ENCODE peak calls at places on chromosomes 1 and 21, in ten cellular contexts. J, F, B, M, L, E, R, Z, T and W are unnamed samples.

GRCh38 chr1:35563166-35563565 is 5.6 kb downstream of the NCDN start:
- DNase-seq in J (no peak), F (no peak), B (no peak), M (no peak), L (no peak), E (no peak), R (no peak), Z (no peak), T (no peak), W (no peak)

GRCh38 chr1:8365661-8366362 is 47.9 kb downstream of the SLC45A1 start:
- DNase-seq in J (no peak), F (no peak), B (no peak), M (no peak), L (no peak), E (no peak), R (no peak), Z (no peak), T (no peak), W (no peak)

GRCh38 chr21:27112186-27112585 is 145.3 kb upstream of the ADAMTS5 start:
- DNase-seq in J (no peak), F (no peak), B (no peak), M (no peak), L (no peak), E (no peak), R (no peak), Z (no peak), T (no peak), W (no peak)

GRCh38 chr1:30132602-30133271 is 590.6 kb downstream of the MATN1 start:
- DNase-seq in J (no peak), F (no peak), B (no peak), M (no peak), L (no peak), E (no peak), R (no peak), Z (no peak), T (no peak), W (no peak)

GRCh38 chr1:117284408-117285215 is 73.9 kb upstream of the VTCN1 start:
- DNase-seq in J (no peak), F (no peak), B (no peak), M (no peak), L (no peak), E (no peak), R (peak), Z (peak), T (peak), W (no peak)

GRCh38 chr1:91760487-91760886 is 125.5 kb downstream of the TGFBR3 start:
- DNase-seq in J (no peak), F (no peak), B (no peak), M (no peak), L (no peak), E (no peak), R (no peak), Z (no peak), T (no peak), W (no peak)

GRCh38 chr1:19395678-19396192 is 83.6 kb downstream of the SLC66A1 start:
- DNase-seq in J (no peak), F (no peak), B (no peak), M (no peak), L (no peak), E (no peak), R (peak), Z (no peak), T (peak), W (peak)

GRCh38 chr1:8562222-8562621 is 244.3 kb downstream of the SLC45A1 start:
- DNase-seq in J (no peak), F (no peak), B (no peak), M (no peak), L (no peak), E (no peak), R (no peak), Z (no peak), T (no peak), W (no peak)

GRCh38 chr21:30668776-30669175 is 26.1 kb downstream of the KRTAP20-3 start:
- DNase-seq in J (no peak), F (no peak), B (no peak), M (no peak), L (no peak), E (no peak), R (no peak), Z (no peak), T (no peak), W (no peak)

GRCh38 chr1:156992215-156992614 is 53.3 kb downstream of the ARHGEF11 start:
- DNase-seq in J (no peak), F (no peak), B (no peak), M (no peak), L (peak), E (no peak), R (no peak), Z (no peak), T (no peak), W (no peak)

GRCh38 chr1:27671964-27672749 is at the start of gene IFI6:
- DNase-seq in J (peak), F (peak), B (peak), M (peak), L (peak), E (peak), R (peak), Z (peak), T (peak), W (peak)

GRCh38 chr1:175269151-175269550 is 76.6 kb upstream of the KIAA0040 start:
- DNase-seq in J (no peak), F (no peak), B (no peak), M (no peak), L (no peak), E (no peak), R (no peak), Z (no peak), T (no peak), W (peak)

GRCh38 chr1:169725930-169726329 is 7.9 kb downstream of the SELE start:
- DNase-seq in J (no peak), F (no peak), B (no peak), M (no peak), L (no peak), E (no peak), R (no peak), Z (no peak), T (no peak), W (no peak)

GRCh38 chr1:165641276-165641987 is 10.4 kb downstream of the MGST3 start:
- DNase-seq in J (no peak), F (no peak), B (no peak), M (no peak), L (no peak), E (no peak), R (no peak), Z (no peak), T (no peak), W (no peak)

GRCh38 chr21:33967086-33967571 is 51.5 kb upstream of the ATP5PO start:
- DNase-seq in J (no peak), F (no peak), B (no peak), M (no peak), L (no peak), E (no peak), R (no peak), Z (no peak), T (no peak), W (no peak)